ENCODE peak calls at places on chromosomes 4 and X, in five cellular contexts. One of them, this sample, is unnamed.

GRCh38 chr4:140137654-140138053 is 16.3 kb downstream of the MAML3 start:
- DNase-seq in upper lobe of right lung: no peak
- DNase-seq in K562: no peak
- DNase-seq in IMR-90: peak; percentile 59
- DNase-seq in body of pancreas: no peak
- DNase-seq in this sample: peak; percentile 52

GRCh38 chrX:114272096-114272686 is 311.7 kb upstream of the HTR2C start:
- DNase-seq in K562: no peak
- DNase-seq in upper lobe of right lung: no peak
- DNase-seq in IMR-90: no peak
- DNase-seq in body of pancreas: no peak
- DNase-seq in this sample: peak; percentile 1

GRCh38 chr4:113884655-113885054 is 94.8 kb downstream of the ARSJ start:
- DNase-seq in IMR-90: no peak
- DNase-seq in K562: no peak
- DNase-seq in body of pancreas: no peak
- DNase-seq in upper lobe of right lung: no peak
- DNase-seq in this sample: no peak

GRCh38 chrX:155896512-155896911 is 15.4 kb downstream of the VAMP7 start:
- DNase-seq in upper lobe of right lung: no peak
- DNase-seq in K562: no peak
- DNase-seq in body of pancreas: no peak
- DNase-seq in IMR-90: no peak
- DNase-seq in this sample: no peak

GRCh38 chr4:176448761-176449160 is 129.0 kb downstream of the SPCS3 start:
- DNase-seq in upper lobe of right lung: no peak
- DNase-seq in body of pancreas: no peak
- DNase-seq in K562: no peak
- DNase-seq in IMR-90: no peak
- DNase-seq in this sample: no peak

GRCh38 chrX:115362334-115363095 is 73.0 kb downstream of the LUZP4 start:
- DNase-seq in upper lobe of right lung: no peak
- DNase-seq in IMR-90: peak; percentile 33
- DNase-seq in body of pancreas: no peak
- DNase-seq in K562: no peak
- DNase-seq in this sample: peak; percentile 70

GRCh38 chrX:42748067-42748850 is 29.7 kb downstream of the PPP1R2C start:
- DNase-seq in IMR-90: peak; percentile 37
- DNase-seq in K562: no peak
- DNase-seq in body of pancreas: no peak
- DNase-seq in upper lobe of right lung: no peak
- DNase-seq in this sample: peak; percentile 67

GRCh38 chr4:152072001-152072485 is 311.2 kb upstream of the GATB start:
- DNase-seq in IMR-90: peak; percentile 14
- DNase-seq in upper lobe of right lung: no peak
- DNase-seq in body of pancreas: no peak
- DNase-seq in K562: no peak
- DNase-seq in this sample: no peak

GRCh38 chr4:34615315-34615714 is 1629.0 kb downstream of the ARAP2 start:
- DNase-seq in body of pancreas: no peak
- DNase-seq in IMR-90: no peak
- DNase-seq in upper lobe of right lung: peak; percentile 36
- DNase-seq in K562: no peak
- DNase-seq in this sample: no peak

GRCh38 chrX:23919706-23920320 is 12.0 kb downstream of the CXorf58 start:
- DNase-seq in body of pancreas: peak; percentile 15
- DNase-seq in upper lobe of right lung: no peak
- DNase-seq in K562: no peak
- DNase-seq in IMR-90: no peak
- DNase-seq in this sample: no peak

GRCh38 chr4:10737335-10737734 is 52.8 kb upstream of the CLNK start:
- DNase-seq in upper lobe of right lung: no peak
- DNase-seq in K562: no peak
- DNase-seq in body of pancreas: no peak
- DNase-seq in IMR-90: peak; percentile 69
- DNase-seq in this sample: no peak

GRCh38 chr4:182201871-182202270 is 41.3 kb upstream of the TENM3 start:
- DNase-seq in IMR-90: peak; percentile 52
- DNase-seq in body of pancreas: no peak
- DNase-seq in K562: no peak
- DNase-seq in upper lobe of right lung: no peak
- DNase-seq in this sample: no peak

GRCh38 chrX:41912922-41913321 is 10.4 kb downstream of the CASK start:
- DNase-seq in IMR-90: peak; percentile 29
- DNase-seq in K562: no peak
- DNase-seq in upper lobe of right lung: no peak
- DNase-seq in body of pancreas: no peak
- DNase-seq in this sample: no peak

GRCh38 chrX:113919387-113919786 is 664.5 kb upstream of the HTR2C start:
- DNase-seq in body of pancreas: no peak
- DNase-seq in K562: no peak
- DNase-seq in upper lobe of right lung: no peak
- DNase-seq in IMR-90: no peak
- DNase-seq in this sample: no peak

GRCh38 chr4:173333658-173334084 is 487 bp downstream of the HMGB2 start:
- DNase-seq in body of pancreas: peak; percentile 73
- DNase-seq in IMR-90: peak; percentile 19
- DNase-seq in upper lobe of right lung: peak; percentile 88
- DNase-seq in K562: peak; percentile 60
- DNase-seq in this sample: peak; percentile 70

GRCh38 chr4:3712112-3712805 is 53.9 kb upstream of the ADRA2C start:
- DNase-seq in body of pancreas: no peak
- DNase-seq in upper lobe of right lung: no peak
- DNase-seq in IMR-90: no peak
- DNase-seq in K562: no peak
- DNase-seq in this sample: no peak

GRCh38 chr4:54433686-54434085 is 204.6 kb downstream of the PDGFRA start:
- DNase-seq in IMR-90: peak; percentile 37
- DNase-seq in K562: peak; percentile 11
- DNase-seq in upper lobe of right lung: no peak
- DNase-seq in body of pancreas: no peak
- DNase-seq in this sample: peak; percentile 58

GRCh38 chr4:19857405-19857804 is 394.3 kb upstream of the SLIT2 start:
- DNase-seq in K562: no peak
- DNase-seq in IMR-90: peak; percentile 58
- DNase-seq in upper lobe of right lung: no peak
- DNase-seq in body of pancreas: no peak
- DNase-seq in this sample: peak; percentile 64

GRCh38 chrX:83008415-83008814 is 499.7 kb upstream of the POU3F4 start:
- DNase-seq in K562: no peak
- DNase-seq in body of pancreas: no peak
- DNase-seq in upper lobe of right lung: no peak
- DNase-seq in IMR-90: no peak
- DNase-seq in this sample: no peak
- TF ChIP-seq CTCF in K562: peak; percentile 34
- TF ChIP-seq CTCF in body of pancreas: peak; percentile 12
- TF ChIP-seq CTCF in upper lobe of right lung: peak; percentile 31
- TF ChIP-seq CTCF in IMR-90: peak; percentile 38
- TF ChIP-seq CTCF in this sample: no peak

GRCh38 chr4:98512918-98513317 is 145.5 kb downstream of the TSPAN5 start:
- DNase-seq in upper lobe of right lung: no peak
- DNase-seq in body of pancreas: no peak
- DNase-seq in IMR-90: no peak
- DNase-seq in K562: no peak
- DNase-seq in this sample: no peak
- H3K4me1 ChIP-seq in upper lobe of right lung: no peaks in the 10 kb centered on the region
- H3K4me1 ChIP-seq in body of pancreas: no peaks in the 10 kb centered on the region
- H3K4me1 ChIP-seq in IMR-90: peaks cover 42% of the 10 kb centered on the region
- H3K4me1 ChIP-seq in K562: peaks cover 7% of the 10 kb centered on the region
- H3K4me1 ChIP-seq in this sample: peaks cover 33% of the 10 kb centered on the region

GRCh38 chr4:174834477-174834876 is 5.4 kb upstream of the GLRA3 start:
- DNase-seq in body of pancreas: no peak
- DNase-seq in K562: no peak
- DNase-seq in IMR-90: no peak
- DNase-seq in upper lobe of right lung: no peak
- DNase-seq in this sample: no peak

DNA sequence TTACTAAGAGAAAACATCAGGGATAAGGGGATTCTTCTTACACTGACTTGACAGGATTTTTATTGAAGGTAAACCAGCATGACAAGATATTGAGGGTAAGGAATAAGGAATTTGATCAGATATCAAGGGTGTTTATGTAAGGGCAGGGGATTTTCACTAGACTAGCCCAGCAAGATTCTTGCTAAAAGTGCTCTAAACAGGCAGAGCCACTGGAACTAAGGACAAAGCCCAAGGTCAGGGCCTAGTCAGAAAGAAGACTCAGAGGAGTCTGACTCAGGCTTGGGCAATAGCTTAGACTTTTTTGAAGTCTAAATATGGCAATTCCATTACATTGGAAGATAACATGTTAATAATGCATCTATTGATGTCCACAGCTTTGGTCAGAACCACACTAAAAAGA is 6.5 kb upstream of the GLRA3 start:
- DNase-seq in upper lobe of right lung: no peak
- DNase-seq in K562: no peak
- DNase-seq in IMR-90: no peak
- DNase-seq in body of pancreas: no peak
- DNase-seq in this sample: no peak
- H3K4me3 ChIP-seq in upper lobe of right lung: no peak overlapping the region
- H3K4me3 ChIP-seq in K562: no peak overlapping the region
- H3K4me3 ChIP-seq in IMR-90: no peak overlapping the region
- H3K4me3 ChIP-seq in body of pancreas: no peak overlapping the region
- H3K4me3 ChIP-seq in this sample: no peak overlapping the region

GRCh38 chr4:8205749-8206611 is 6.9 kb downstream of the SH3TC1 start:
- DNase-seq in IMR-90: no peak
- DNase-seq in upper lobe of right lung: no peak
- DNase-seq in K562: no peak
- DNase-seq in body of pancreas: peak; percentile 26
- DNase-seq in this sample: no peak
- TF ChIP-seq CTCF in IMR-90: no peak
- TF ChIP-seq CTCF in upper lobe of right lung: no peak
- TF ChIP-seq CTCF in K562: no peak
- TF ChIP-seq CTCF in body of pancreas: no peak
- TF ChIP-seq CTCF in this sample: no peak

GRCh38 chr4:6991249-6991648 is 51.9 kb upstream of the TADA2B start:
- DNase-seq in body of pancreas: no peak
- DNase-seq in IMR-90: no peak
- DNase-seq in K562: no peak
- DNase-seq in upper lobe of right lung: no peak
- DNase-seq in this sample: no peak
- H3K4me1 ChIP-seq in body of pancreas: peaks cover 46% of the 10 kb centered on the region
- H3K4me1 ChIP-seq in IMR-90: peaks cover 17% of the 10 kb centered on the region
- H3K4me1 ChIP-seq in K562: peaks cover 29% of the 10 kb centered on the region
- H3K4me1 ChIP-seq in upper lobe of right lung: peaks cover 32% of the 10 kb centered on the region
- H3K4me1 ChIP-seq in this sample: peaks cover 12% of the 10 kb centered on the region

This sample was measured in cardiac muscle cell.